ENCODE peak calls at places on chromosomes 6 and 20, in four cellular contexts. I is CD14-positive monocyte, A is HFFc6, S is PC-3. C is an unnamed sample.

GRCh38 chr20:36644713-36645109 is 1.3 kb downstream of the SLA2 start:
- DNase-seq in I (no peak), S (no peak), A (no peak), C (no peak)

GRCh38 chr20:10584319-10584812 is 89.4 kb downstream of the JAG1 start:
- DNase-seq in A (no peak), I (no peak), S (no peak), C (no peak)

GRCh38 chr20:39516964-39517363 is 554.8 kb downstream of the DHX35 start:
- DNase-seq in I (no peak), A (no peak), S (no peak), C (no peak)

GRCh38 chr6:148218542-148219258 is 123.9 kb upstream of the SASH1 start:
- DNase-seq in I (no peak), S (no peak), A (no peak), C (no peak)

GRCh38 chr20:48339147-48339985 is 488.4 kb downstream of the PREX1 start:
- DNase-seq in A (peak; percentile 4), I (no peak), S (peak; percentile 80), C (peak; percentile 62)

GRCh38 chr20:48283470-48284110 is 498.3 kb upstream of the SULF2 start:
- DNase-seq in I (no peak), A (peak; percentile 41), S (peak; percentile 93), C (peak; percentile 90)

GRCh38 chr6:19569563-19569962 is 267.6 kb upstream of the ID4 start:
- DNase-seq in I (no peak), A (no peak), S (no peak), C (no peak)

GRCh38 chr20:61972910-61973508 is 92.7 kb downstream of the TAF4 start:
- DNase-seq in S (no peak), I (no peak), A (no peak), C (no peak)

GRCh38 chr20:37643400-37643799 is 50.4 kb upstream of the CTNNBL1 start:
- DNase-seq in A (no peak), I (no peak), S (no peak), C (no peak)

GRCh38 chr6:160978141-160978926 is 13.2 kb upstream of the MAP3K4 start:
- DNase-seq in S (no peak), I (no peak), A (peak; percentile 78), C (peak; percentile 15)

GRCh38 chr6:71544028-71544427 is 255.4 kb downstream of the OGFRL1 start:
- DNase-seq in S (no peak), I (no peak), A (peak; percentile 38), C (no peak)

GRCh38 chr20:58555078-58555765 is 40.0 kb upstream of the APCDD1L start:
- DNase-seq in S (peak; percentile 98), A (peak; percentile 91), I (no peak), C (peak; percentile 81)

GRCh38 chr20:57617079-57617795 is 3.0 kb downstream of the ZBP1 start:
- DNase-seq in I (no peak), A (no peak), S (no peak), C (no peak)

GRCh38 chr6:18263561-18264337 is 581 bp downstream of the DEK start:
- DNase-seq in I (no peak), A (no peak), S (peak; percentile 61), C (peak; percentile 59)

GRCh38 chr6:18262812-18263560 is 1.3 kb downstream of the DEK start:
- DNase-seq in A (no peak), I (no peak), S (peak; percentile 58), C (peak; percentile 34)

GRCh38 chr6:18265099-18265372 is 706 bp upstream of the DEK start:
- DNase-seq in S (no peak), A (no peak), I (no peak), C (no peak)

GRCh38 chr6:18265787-18266523 is 1.6 kb upstream of the DEK start:
- DNase-seq in A (no peak), S (no peak), I (no peak), C (no peak)

GRCh38 chr6:18264338-18265098 is at the start of gene DEK:
- DNase-seq in A (peak; percentile 78), S (peak; percentile 80), I (peak; percentile 68), C (peak; percentile 83)
- TF ChIP-seq CTCF in A (peak; percentile 77), S (peak; percentile 54), I (peak; percentile 69), C (peak; percentile 61)

GRCh38 chr6:108618623-108619152 is 58.0 kb downstream of the FOXO3 start:
- DNase-seq in S (no peak), A (no peak), I (no peak), C (no peak)

GRCh38 chr6:108623995-108624394 is 63.3 kb downstream of the FOXO3 start:
- DNase-seq in A (no peak), I (no peak), S (no peak), C (no peak)

GRCh38 chr6:108622601-108623335 is 62.1 kb downstream of the FOXO3 start:
- DNase-seq in S (no peak), I (peak; percentile 88), A (peak; percentile 89), C (peak; percentile 77)

GRCh38 chr6:108619431-108620197 is 58.9 kb downstream of the FOXO3 start:
- DNase-seq in S (peak; percentile 30), A (peak; percentile 4), I (no peak), C (peak; percentile 29)

DNA sequence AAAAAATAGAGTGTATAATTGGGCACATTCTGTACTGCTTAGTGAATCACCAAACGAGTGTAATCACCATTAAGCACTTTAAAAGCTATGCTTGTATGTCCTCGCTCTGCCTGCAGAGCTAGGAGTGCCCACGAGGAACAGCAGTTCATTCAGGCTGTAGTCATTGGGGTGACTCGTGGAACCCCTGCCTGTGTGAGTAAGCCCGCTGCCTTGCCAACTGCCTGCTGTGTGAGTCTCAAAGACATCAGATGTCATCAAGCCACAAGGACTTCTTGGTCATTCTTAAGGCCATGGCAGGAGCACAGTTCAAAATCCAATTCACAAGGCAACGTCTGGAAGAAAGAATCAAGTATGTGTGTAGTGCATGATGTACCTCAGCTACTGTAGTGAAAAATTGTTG is 60.4 kb downstream of the FOXO3 start:
- DNase-seq in A (peak; percentile 95), S (peak; percentile 45), I (peak; percentile 94), C (peak; percentile 67)
- TF ChIP-seq CTCF in A (peak; percentile 48), S (no peak), I (no peak), C (no peak)

GRCh38 chr20:22582386-22582959 is 1.9 kb downstream of the FOXA2 start:
- DNase-seq in S (no peak), A (no peak), I (no peak), C (no peak)

GRCh38 chr20:22582960-22583772 is 1.2 kb downstream of the FOXA2 start:
- DNase-seq in S (peak; percentile 17), I (no peak), A (no peak), C (no peak)

GRCh38 chr20:22583773-22584629 is at the start of gene FOXA2:
- DNase-seq in I (no peak), A (no peak), S (peak; percentile 63), C (peak; percentile 26)

GRCh38 chr20:22579711-22580697 is 4.4 kb downstream of the FOXA2 start:
- DNase-seq in A (no peak), I (no peak), S (no peak), C (no peak)

DNA sequence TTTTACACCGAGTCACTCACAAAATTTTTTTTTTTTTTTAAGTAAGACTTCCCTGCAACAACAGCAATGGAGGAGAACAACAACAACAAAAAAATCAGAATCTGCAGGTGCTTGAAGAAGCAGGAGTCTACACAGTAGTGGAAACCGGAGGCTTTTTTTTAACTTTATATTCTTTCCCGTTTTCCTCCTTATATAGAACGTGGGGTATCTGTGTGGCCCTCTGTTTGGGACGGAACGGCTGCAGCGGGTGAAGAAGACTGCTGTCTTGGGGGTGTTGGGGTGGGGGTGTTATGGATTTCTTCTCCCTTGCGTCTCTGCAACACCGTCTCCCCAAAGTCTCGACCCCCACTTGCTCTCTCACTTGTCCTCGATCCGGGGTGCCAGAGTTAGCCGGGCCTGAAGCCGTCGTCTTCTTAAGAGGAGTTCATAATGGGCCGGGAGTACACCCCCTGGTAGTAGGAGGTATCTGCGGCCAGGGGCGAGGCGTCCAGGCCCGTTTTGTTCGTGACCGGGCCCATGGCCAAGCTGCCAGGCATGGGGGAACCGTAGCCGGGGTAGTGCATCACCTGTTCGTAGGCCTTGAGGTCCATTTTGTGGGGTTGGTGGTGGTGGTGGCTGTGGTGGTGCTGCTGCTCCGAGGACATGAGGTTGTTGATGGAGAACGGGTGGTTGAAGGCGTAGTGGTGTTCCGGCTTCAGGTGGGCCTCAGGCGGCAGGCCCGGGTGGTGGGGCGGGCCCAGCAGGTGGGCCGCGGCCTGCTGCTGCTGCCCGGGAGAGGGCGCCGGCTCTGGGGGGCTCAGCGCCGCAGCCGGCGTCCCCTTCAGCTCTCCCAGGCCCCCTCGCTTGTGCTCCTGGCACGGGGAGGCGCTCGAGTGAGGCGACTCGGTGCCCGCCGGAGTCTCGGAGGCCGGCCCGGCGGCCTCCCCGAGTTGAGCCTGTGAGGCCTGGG is 2.7 kb downstream of the FOXA2 start:
- DNase-seq in S (no peak), I (no peak), A (no peak), C (no peak)
- TF ChIP-seq CTCF in S (no peak), I (no peak), A (no peak), C (no peak)

DNA sequence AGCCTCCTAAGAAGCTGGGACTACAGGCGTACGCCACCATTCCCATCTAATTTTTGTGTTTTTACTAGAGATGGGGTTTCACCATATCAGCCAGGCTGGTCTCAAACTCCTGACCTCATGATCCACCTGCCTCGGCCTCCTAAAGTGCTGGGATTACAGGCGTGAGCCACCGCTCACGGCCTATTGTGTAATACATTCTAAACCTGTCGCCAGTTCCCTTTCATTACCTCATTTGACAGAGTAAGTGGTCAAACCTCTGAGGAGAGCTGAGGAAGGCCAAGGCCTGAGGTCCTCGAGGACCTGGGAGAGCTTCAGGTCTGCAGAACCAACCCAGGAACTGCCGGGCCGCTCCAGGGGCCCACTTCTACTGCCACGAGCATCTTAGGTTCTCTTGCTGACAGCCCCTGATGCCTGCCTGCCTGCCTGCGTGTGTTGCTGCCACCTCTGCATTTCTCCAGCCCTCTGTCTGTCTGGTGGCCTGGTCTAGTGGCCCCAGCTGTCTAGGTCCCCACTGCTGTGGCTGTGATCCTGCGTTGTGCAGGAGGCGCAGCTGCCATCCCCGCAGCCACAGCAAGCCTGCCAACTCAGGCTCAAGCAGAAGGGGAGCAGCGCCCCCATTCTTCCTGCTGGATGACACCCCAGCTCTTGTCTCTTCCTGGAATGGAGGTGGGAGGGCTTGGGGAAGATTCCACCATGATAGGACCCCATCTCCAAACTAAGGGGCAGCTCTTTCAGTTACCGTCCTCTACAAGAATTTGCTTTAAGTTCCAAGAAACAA is 45.3 kb downstream of the PRR18 start:
- DNase-seq in I (no peak), S (no peak), A (no peak), C (no peak)
- TF ChIP-seq CTCF in I (no peak), S (no peak), A (no peak), C (no peak)